ENCODE peak calls at places on chromosomes 11 and 22, in ten cellular contexts. Z, G, J, P, O, H, L, F, K and W are unnamed samples.

GRCh38 chr22:46612341-46612903 is 7.8 kb upstream of the GRAMD4 start:
- DNase-seq in Z (no peak), G (no peak), J (no peak), P (no peak), O (no peak), H (no peak), L (no peak), F (no peak), K (no peak), W (no peak)

GRCh38 chr11:111064118-111064517 is 181.4 kb upstream of the POU2AF2 start:
- DNase-seq in Z (no peak), G (peak; percentile 11), J (no peak), P (no peak), O (no peak), H (no peak), L (no peak), F (no peak), K (no peak), W (no peak)

GRCh38 chr22:27318516-27318915 is 483.0 kb downstream of the MN1 start:
- DNase-seq in Z (no peak), G (peak; percentile 37), J (no peak), P (no peak), O (peak; percentile 59), H (no peak), L (peak; percentile 49), F (no peak), K (no peak), W (no peak)

GRCh38 chr11:45964911-45965389 is 42.5 kb downstream of the LARGE2 start:
- DNase-seq in Z (peak; percentile 62), G (peak; percentile 52), J (peak; percentile 87), P (peak; percentile 38), O (peak; percentile 64), H (peak; percentile 27), L (peak; percentile 54), F (peak; percentile 58), K (no peak), W (peak; percentile 67)

GRCh38 chr11:130144129-130144528 is 15.5 kb upstream of the ST14 start:
- DNase-seq in Z (no peak), G (no peak), J (no peak), P (no peak), O (no peak), H (no peak), L (peak; percentile 77), F (no peak), K (no peak), W (no peak)

GRCh38 chr11:127590319-127590718 is 589.7 kb upstream of the KIRREL3 start:
- DNase-seq in Z (no peak), G (no peak), J (no peak), P (no peak), O (no peak), H (no peak), L (no peak), F (no peak), K (no peak), W (no peak)

GRCh38 chr11:116137753-116138152 is 633.5 kb upstream of the CADM1 start:
- DNase-seq in Z (no peak), G (no peak), J (no peak), P (no peak), O (no peak), H (no peak), L (no peak), F (no peak), K (no peak), W (no peak)

GRCh38 chr11:62547691-62548281 is 1.2 kb upstream of the AHNAK start:
- DNase-seq in Z (no peak), G (no peak), J (no peak), P (no peak), O (peak; percentile 46), H (no peak), L (peak; percentile 45), F (no peak), K (no peak), W (no peak)

GRCh38 chr22:50269573-50270301 is 443 bp downstream of the MAPK11 start:
- DNase-seq in Z (peak; percentile 76), G (no peak), J (no peak), P (no peak), O (peak; percentile 57), H (no peak), L (no peak), F (no peak), K (no peak), W (peak; percentile 70)

GRCh38 chr22:22235564-22235963 is 9.0 kb upstream of the VPREB1 start:
- DNase-seq in Z (peak; percentile 82), G (no peak), J (peak; percentile 56), P (no peak), O (no peak), H (no peak), L (peak; percentile 25), F (peak; percentile 33), K (no peak), W (peak; percentile 47)

GRCh38 chr11:405323-405975 is 9.3 kb downstream of the SIGIRR start:
- DNase-seq in Z (no peak), G (no peak), J (no peak), P (no peak), O (peak; percentile 46), H (no peak), L (peak; percentile 44), F (no peak), K (no peak), W (no peak)

GRCh38 chr11:121964591-121964990 is 151.4 kb downstream of the BLID start:
- DNase-seq in Z (no peak), G (peak; percentile 43), J (peak; percentile 71), P (no peak), O (no peak), H (no peak), L (no peak), F (no peak), K (no peak), W (peak; percentile 31)

GRCh38 chr22:25109878-25110595 is 89.6 kb upstream of the CRYBB3 start:
- DNase-seq in Z (no peak), G (no peak), J (no peak), P (no peak), O (no peak), H (no peak), L (no peak), F (no peak), K (no peak), W (no peak)

GRCh38 chr11:68275721-68276488 is 4.1 kb upstream of the C11orf24 start:
- DNase-seq in Z (no peak), G (no peak), J (no peak), P (no peak), O (no peak), H (no peak), L (no peak), F (no peak), K (no peak), W (no peak)

GRCh38 chr22:42754658-42755057 is 34.0 kb upstream of the A4GALT start:
- DNase-seq in Z (no peak), G (peak; percentile 48), J (peak; percentile 87), P (no peak), O (no peak), H (no peak), L (no peak), F (no peak), K (no peak), W (no peak)

GRCh38 chr22:33302049-33302545 is 243.9 kb upstream of the SYN3 start:
- DNase-seq in Z (peak; percentile 82), G (peak; percentile 40), J (peak; percentile 94), P (peak; percentile 72), O (peak; percentile 80), H (peak; percentile 73), L (peak; percentile 85), F (peak; percentile 90), K (no peak), W (peak; percentile 73)

GRCh38 chr11:87180743-87181142 is 143.0 kb downstream of the TMEM135 start:
- DNase-seq in Z (no peak), G (peak; percentile 58), J (no peak), P (no peak), O (no peak), H (no peak), L (no peak), F (no peak), K (no peak), W (no peak)

GRCh38 chr11:94806436-94806835 is 38.3 kb downstream of the AMOTL1 start:
- DNase-seq in Z (no peak), G (peak; percentile 80), J (no peak), P (no peak), O (no peak), H (no peak), L (no peak), F (no peak), K (no peak), W (no peak)

GRCh38 chr11:134951305-134951700 is 539.3 kb upstream of the B3GAT1 start:
- DNase-seq in Z (no peak), G (peak; percentile 43), J (no peak), P (no peak), O (no peak), H (no peak), L (no peak), F (no peak), K (no peak), W (no peak)

GRCh38 chr11:64891880-64892279 is 13.5 kb upstream of the EHD1 start:
- DNase-seq in Z (no peak), G (no peak), J (no peak), P (no peak), O (no peak), H (no peak), L (no peak), F (no peak), K (no peak), W (no peak)

GRCh38 chr11:8309862-8310261 is 46.2 kb upstream of the LMO1 start:
- DNase-seq in Z (no peak), G (no peak), J (no peak), P (no peak), O (no peak), H (no peak), L (no peak), F (no peak), K (no peak), W (no peak)

GRCh38 chr11:537622-538430 is 499 bp downstream of the LRRC56 start:
- DNase-seq in Z (no peak), G (no peak), J (no peak), P (no peak), O (no peak), H (no peak), L (no peak), F (no peak), K (no peak), W (no peak)

GRCh38 chr11:1757861-1758610 is 5.7 kb downstream of the CTSD start:
- DNase-seq in Z (peak; percentile 75), G (no peak), J (peak; percentile 62), P (no peak), O (no peak), H (no peak), L (peak; percentile 60), F (no peak), K (no peak), W (peak; percentile 88)

GRCh38 chr11:106311531-106312230 is 234.2 kb downstream of the AASDHPPT start:
- DNase-seq in Z (no peak), G (peak; percentile 34), J (no peak), P (no peak), O (no peak), H (no peak), L (no peak), F (no peak), K (no peak), W (no peak)

GRCh38 chr11:64728757-64729365 is 5.9 kb upstream of the NRXN2 start:
- DNase-seq in Z (no peak), G (no peak), J (no peak), P (no peak), O (no peak), H (no peak), L (no peak), F (no peak), K (no peak), W (no peak)

GRCh38 chr11:115244758-115245157 is 259.5 kb downstream of the CADM1 start:
- DNase-seq in Z (no peak), G (no peak), J (no peak), P (no peak), O (no peak), H (no peak), L (no peak), F (no peak), K (no peak), W (no peak)

GRCh38 chr11:32052218-32052617 is 38.7 kb upstream of the RCN1 start:
- DNase-seq in Z (peak; percentile 75), G (no peak), J (peak; percentile 76), P (peak; percentile 14), O (peak; percentile 45), H (peak; percentile 38), L (peak; percentile 40), F (peak; percentile 67), K (no peak), W (peak; percentile 57)

GRCh38 chr22:41619979-41620645 is 731 bp downstream of the DESI1 start:
- DNase-seq in Z (peak; percentile 81), G (no peak), J (peak; percentile 77), P (no peak), O (peak; percentile 33), H (peak; percentile 32), L (peak; percentile 60), F (peak; percentile 39), K (no peak), W (peak; percentile 50)